ENCODE peak calls at places on chromosomes 13 and 19, in four cellular contexts. A is K562, H is A549, E is HepG2. V is an unnamed sample.

GRCh38 chr19:49441210-49441959 is at the start of gene SLC17A7:
- DNase-seq in A (peak), H (peak), E (no peak), V (peak)

GRCh38 chr19:49347835-49348234 is 12.6 kb downstream of the CD37 start:
- DNase-seq in A (peak), H (peak), E (peak), V (no peak)

GRCh38 chr19:40689339-40690049 is 957 bp downstream of the NUMBL start:
- DNase-seq in A (peak), H (no peak), E (no peak), V (peak)

GRCh38 chr19:45780448-45781281 is 1.6 kb downstream of the DMPK start:
- DNase-seq in A (no peak), H (peak), E (peak), V (no peak)

GRCh38 chr13:43094901-43095300 is 71.5 kb downstream of the DNAJC15 start:
- DNase-seq in A (no peak), H (no peak), E (no peak), V (no peak)

GRCh38 chr19:51140441-51140840 is 1.7 kb upstream of the SIGLEC7 start:
- DNase-seq in A (no peak), H (no peak), E (no peak), V (peak)

GRCh38 chr19:16342002-16342715 is 17.5 kb downstream of the KLF2 start:
- DNase-seq in A (no peak), H (no peak), E (no peak), V (no peak)

GRCh38 chr19:991174-991931 is 7.2 kb downstream of the WDR18 start:
- DNase-seq in A (peak), H (no peak), E (no peak), V (no peak)

GRCh38 chr13:36925603-36926002 is 5.6 kb upstream of the SMAD9 start:
- DNase-seq in A (no peak), H (no peak), E (no peak), V (no peak)

GRCh38 chr13:24116103-24116502 is 44.4 kb upstream of the SPATA13 start:
- DNase-seq in A (no peak), H (no peak), E (no peak), V (no peak)

GRCh38 chr13:24118576-24118975 is 41.9 kb upstream of the SPATA13 start:
- DNase-seq in A (no peak), H (no peak), E (no peak), V (no peak)

GRCh38 chr13:24119593-24120508 is 40.7 kb upstream of the SPATA13 start:
- DNase-seq in A (no peak), H (no peak), E (no peak), V (no peak)

GRCh38 chr13:24112791-24113190 is 47.7 kb upstream of the SPATA13 start:
- DNase-seq in A (no peak), H (no peak), E (no peak), V (no peak)

GRCh38 chr13:24115671-24116070 is 44.8 kb upstream of the SPATA13 start:
- DNase-seq in A (no peak), H (no peak), E (no peak), V (no peak)
- TF ChIP-seq MAX in A (no peak), H (no peak), E (no peak), V (no peak)

GRCh38 chr19:46821512-46822359 is 28.9 kb downstream of the AP2S1 start:
- DNase-seq in A (no peak), H (no peak), E (no peak), V (no peak)

GRCh38 chr19:46818812-46819211 is 30.4 kb upstream of the SLC1A5 start:
- DNase-seq in A (no peak), H (no peak), E (peak), V (peak)

GRCh38 chr19:46812898-46813569 is 24.6 kb upstream of the SLC1A5 start:
- DNase-seq in A (peak), H (no peak), E (peak), V (peak)

GRCh38 chr19:46813570-46814358 is 25.4 kb upstream of the SLC1A5 start:
- DNase-seq in A (peak), H (peak), E (peak), V (no peak)

DNA sequence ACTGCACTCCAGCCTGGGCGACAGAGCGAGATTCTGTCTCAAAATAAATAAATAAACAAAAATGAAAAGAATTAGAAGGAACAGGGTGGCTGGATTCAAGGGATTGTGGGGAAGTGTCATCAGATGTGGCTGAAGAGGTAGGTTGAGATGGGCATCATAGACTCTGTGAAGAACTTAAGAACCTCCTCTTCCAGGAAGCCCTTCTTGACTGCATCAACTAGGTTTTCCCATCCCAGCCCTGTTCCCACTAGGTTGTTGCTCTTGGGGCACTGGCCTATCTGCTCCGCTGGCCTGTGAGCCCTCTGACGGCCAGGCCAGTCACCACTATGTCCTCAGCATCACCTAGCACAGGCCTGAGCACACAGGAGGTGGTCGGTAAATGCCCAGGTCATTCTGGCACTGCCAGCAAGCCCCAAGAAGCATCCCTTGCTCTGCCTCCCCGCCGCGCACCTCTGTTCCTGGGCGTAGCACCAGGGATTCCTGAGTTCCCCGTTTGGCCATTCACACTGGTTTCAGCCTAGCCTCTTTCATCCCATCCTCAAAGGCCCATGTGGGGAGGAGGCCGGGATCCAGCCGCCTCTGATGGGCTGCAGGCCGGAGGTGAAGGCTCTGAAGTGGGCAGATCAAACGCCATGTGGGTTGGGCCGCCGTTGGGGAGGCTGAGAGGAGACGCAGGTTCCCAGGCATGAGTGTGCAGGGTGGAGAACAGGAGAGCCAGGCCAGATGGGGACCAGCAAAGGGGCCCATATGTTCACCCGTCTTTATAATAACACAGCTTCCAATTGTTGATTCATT is 27.6 kb upstream of the SLC1A5 start:
- DNase-seq in A (no peak), H (no peak), E (peak), V (no peak)
- TF ChIP-seq RNF2 in A (no peak), H (no peak), E (no peak), V (no peak)

DNA sequence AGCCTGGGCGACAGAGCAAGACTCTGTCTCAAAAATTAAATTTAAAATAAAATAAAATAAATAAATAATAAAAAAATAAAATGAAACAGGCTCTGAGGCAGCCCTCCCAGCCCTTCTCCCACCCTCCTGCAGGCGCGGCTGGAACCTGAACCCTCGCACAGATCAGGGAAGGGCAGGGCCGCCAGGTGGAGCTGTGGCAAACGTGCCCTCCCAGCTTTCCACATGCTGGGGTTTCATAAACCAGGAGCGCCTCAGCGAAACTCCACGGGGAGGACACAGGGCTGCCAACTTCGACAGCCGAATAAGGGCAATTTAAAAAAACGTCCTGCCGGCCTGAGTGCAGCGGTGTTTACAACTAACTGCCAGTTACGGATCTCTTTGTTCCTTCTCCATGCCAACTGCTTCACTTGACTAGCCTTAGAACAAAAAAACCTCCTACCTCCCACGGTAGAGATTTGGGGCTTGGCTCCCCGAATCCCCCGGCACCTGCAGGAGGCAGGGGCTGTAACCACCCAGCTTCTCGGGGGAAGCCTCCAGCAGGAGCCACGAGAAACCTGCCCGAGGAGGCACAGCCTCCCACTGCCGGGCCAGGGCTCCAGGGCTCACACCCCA is 15.9 kb downstream of the ZNF787 start:
- DNase-seq in A (no peak), H (peak), E (peak), V (peak)
- TF ChIP-seq MAX in A (no peak), H (peak), E (peak), V (peak)

GRCh38 chr13:114144606-114145244 is 12.3 kb upstream of the RASA3 start:
- DNase-seq in A (no peak), H (no peak), E (no peak), V (no peak)

GRCh38 chr13:114145722-114146121 is 13.3 kb upstream of the RASA3 start:
- DNase-seq in A (no peak), H (no peak), E (no peak), V (no peak)

GRCh38 chr13:114145256-114145655 is 12.8 kb upstream of the RASA3 start:
- DNase-seq in A (no peak), H (no peak), E (no peak), V (no peak)

GRCh38 chr13:114142640-114143490 is 10.4 kb upstream of the RASA3 start:
- DNase-seq in A (peak), H (no peak), E (no peak), V (peak)

DNA sequence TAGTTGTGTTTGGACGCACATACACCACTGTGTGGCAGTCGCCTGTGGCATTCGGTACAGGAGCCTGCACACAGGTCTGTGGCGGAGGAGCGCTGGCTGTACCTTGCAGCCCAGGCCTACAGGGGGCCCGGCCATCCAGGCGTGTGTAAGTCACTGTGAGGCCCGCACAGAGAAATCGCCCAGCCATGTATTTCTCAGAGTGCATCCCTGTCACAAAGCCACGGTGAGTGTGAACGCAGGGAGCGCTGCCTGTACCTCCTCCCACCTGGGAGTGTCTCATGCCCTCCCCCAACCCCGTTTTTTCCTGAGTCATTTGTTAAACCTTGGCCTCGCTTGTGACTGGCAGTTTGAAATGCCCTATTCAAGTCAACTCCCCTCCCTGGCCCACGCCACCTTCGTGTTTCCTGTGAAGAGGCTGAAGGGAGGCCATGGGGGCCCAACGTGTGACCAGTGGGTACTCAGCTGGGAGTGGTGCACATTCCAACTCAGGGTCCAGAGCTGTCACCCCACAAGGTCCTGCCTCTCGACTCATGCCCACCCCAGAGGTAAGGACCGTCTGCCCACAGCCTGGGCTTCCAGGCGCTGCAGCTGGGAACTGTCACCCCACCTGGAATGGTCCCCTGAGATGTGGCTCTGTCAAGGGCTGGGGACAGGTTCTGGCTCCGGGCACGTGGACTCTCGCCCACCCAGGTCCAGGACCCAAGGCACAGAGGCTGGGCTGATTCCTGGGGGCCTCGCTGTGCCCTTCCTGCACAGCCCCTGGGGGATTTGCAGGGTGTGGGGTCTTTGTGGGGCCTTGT is 11.6 kb upstream of the RASA3 start:
- DNase-seq in A (peak), H (peak), E (peak), V (no peak)
- TF ChIP-seq RNF2 in A (no peak), H (no peak), E (no peak), V (no peak)